ENCODE peak calls at places on chromosome 9, in ten cellular contexts. T is HCEC 1CT; V is adrenal gland; J is body of pancreas; N is amniotic stem cell; Z is astrocyte of the spinal cord; Q is activated CD4-positive, alpha-beta T cell treated with anti-CD3 and anti-CD28 coated beads, Interleukin-2, amount 50 U/mL, for 48 hours; E is A172; W is natural killer cell; A is Peyer's patch. G is an unnamed sample.

GRCh38 chr9:128747233-128747632 is 23.3 kb upstream of the ZDHHC12 start:
- DNase-seq in V (no peak), J (no peak), A (no peak), N (no peak), W (no peak), T (no peak), E (no peak), Z (no peak), Q (no peak), G (no peak)

GRCh38 chr9:123002754-123003153 is 30.7 kb upstream of the GPR21 start:
- DNase-seq in A (no peak), E (no peak), N (no peak), Z (no peak), Q (no peak), V (no peak), T (peak), J (no peak), W (no peak), G (no peak)

GRCh38 chr9:90290716-90291485 is 351.7 kb downstream of the DIRAS2 start:
- DNase-seq in T (no peak), N (no peak), Z (peak), Q (no peak), A (no peak), V (no peak), W (no peak), E (no peak), J (no peak), G (no peak)

GRCh38 chr9:102986425-102986824 is 8.7 kb upstream of the CYLC2 start:
- DNase-seq in T (no peak), N (no peak), Q (no peak), Z (no peak), J (no peak), W (no peak), E (no peak), V (no peak), A (no peak), G (no peak)

GRCh38 chr9:92917176-92917800 is 30.0 kb upstream of the FGD3 start:
- DNase-seq in W (no peak), J (peak), Q (no peak), N (no peak), A (no peak), T (no peak), E (no peak), V (no peak), Z (no peak), G (no peak)

GRCh38 chr9:86783884-86784283 is 163.4 kb downstream of the GAS1 start:
- DNase-seq in Q (no peak), V (no peak), E (no peak), T (peak), J (no peak), Z (peak), N (no peak), A (no peak), W (no peak), G (no peak)

GRCh38 chr9:15813076-15813475 is 260.2 kb downstream of the CCDC171 start:
- DNase-seq in Q (no peak), E (no peak), N (no peak), W (no peak), V (no peak), J (no peak), T (no peak), Z (no peak), A (no peak), G (no peak)

GRCh38 chr9:77879344-77880089 is 152.1 kb downstream of the GNAQ start:
- DNase-seq in N (no peak), Z (peak), T (peak), V (no peak), E (peak), W (no peak), A (no peak), Q (no peak), J (no peak), G (peak)

GRCh38 chr9:113658565-113658935 is 195.0 kb downstream of the RGS3 start:
- DNase-seq in T (no peak), J (no peak), E (no peak), N (no peak), W (no peak), A (peak), Z (no peak), V (no peak), Q (no peak), G (no peak)

G was measured in PC-3.